ENCODE peak calls at places on chromosomes 4 and X, in seven cellular contexts. J is GM12878, F is HCT116, U is K562, T is SK-N-SH, Z is H1, P is HepG2. L is an unnamed sample.

GRCh38 chr4:67886281-67886680 is 2.5 kb upstream of the TMPRSS11D start:
- DNase-seq in T (no peak), U (no peak), J (no peak), P (no peak), Z (no peak), F (no peak), L (peak)

GRCh38 chrX:130024127-130024526 is 41.7 kb downstream of the BCORL1 start:
- DNase-seq in T (peak), P (no peak), J (peak), F (peak), Z (peak), U (peak), L (no peak)

GRCh38 chrX:30659421-30659820 is 6.2 kb downstream of the GK start:
- DNase-seq in T (no peak), J (no peak), Z (no peak), F (no peak), U (peak), P (no peak), L (no peak)

GRCh38 chr4:104494822-104495559 is at the start of gene CXXC4:
- DNase-seq in J (no peak), P (peak), F (peak), U (peak), Z (peak), T (peak), L (no peak)

GRCh38 chr4:6829077-6829476 is 46.5 kb downstream of the KIAA0232 start:
- DNase-seq in F (no peak), Z (no peak), J (no peak), T (no peak), P (no peak), U (no peak), L (no peak)

GRCh38 chr4:15293678-15294077 is 134.2 kb upstream of the C1QTNF7 start:
- DNase-seq in P (no peak), J (no peak), Z (no peak), F (no peak), T (no peak), U (no peak), L (no peak)

GRCh38 chr4:21888195-21888976 is 60.2 kb downstream of the KCNIP4 start:
- DNase-seq in F (no peak), T (no peak), J (no peak), Z (no peak), U (no peak), P (no peak), L (no peak)

GRCh38 chrX:150438165-150438564 is 75.0 kb downstream of the MAMLD1 start:
- DNase-seq in P (no peak), U (no peak), F (no peak), J (no peak), T (no peak), Z (no peak), L (no peak)

GRCh38 chr4:184400375-184400870 is 73.9 kb downstream of the IRF2 start:
- DNase-seq in P (no peak), J (no peak), U (no peak), F (no peak), T (no peak), Z (no peak), L (peak)

GRCh38 chr4:73948990-73949706 is 32.7 kb downstream of the PF4 start:
- DNase-seq in Z (no peak), T (no peak), U (no peak), J (no peak), F (no peak), P (no peak), L (no peak)

GRCh38 chrX:101206471-101206870 is 13.1 kb upstream of the DRP2 start:
- DNase-seq in Z (no peak), J (no peak), P (peak), U (peak), F (peak), T (peak), L (peak)

GRCh38 chr4:2646386-2647149 is 109.6 kb downstream of the TNIP2 start:
- DNase-seq in P (no peak), Z (no peak), J (no peak), F (no peak), T (no peak), U (no peak), L (no peak)

GRCh38 chrX:74492720-74493201 is 71.5 kb downstream of the SLC16A2 start:
- DNase-seq in J (no peak), T (peak), Z (peak), U (no peak), P (no peak), F (no peak), L (no peak)

GRCh38 chr4:9600246-9600645 is 156.0 kb downstream of the DEFB131A start:
- DNase-seq in P (no peak), U (no peak), J (no peak), F (no peak), Z (no peak), T (no peak), L (no peak)
- TF ChIP-seq SIN3A in P (no peak), U (no peak), J (no peak), F (no peak), Z (no peak), T (no peak), L (no peak)

DNA sequence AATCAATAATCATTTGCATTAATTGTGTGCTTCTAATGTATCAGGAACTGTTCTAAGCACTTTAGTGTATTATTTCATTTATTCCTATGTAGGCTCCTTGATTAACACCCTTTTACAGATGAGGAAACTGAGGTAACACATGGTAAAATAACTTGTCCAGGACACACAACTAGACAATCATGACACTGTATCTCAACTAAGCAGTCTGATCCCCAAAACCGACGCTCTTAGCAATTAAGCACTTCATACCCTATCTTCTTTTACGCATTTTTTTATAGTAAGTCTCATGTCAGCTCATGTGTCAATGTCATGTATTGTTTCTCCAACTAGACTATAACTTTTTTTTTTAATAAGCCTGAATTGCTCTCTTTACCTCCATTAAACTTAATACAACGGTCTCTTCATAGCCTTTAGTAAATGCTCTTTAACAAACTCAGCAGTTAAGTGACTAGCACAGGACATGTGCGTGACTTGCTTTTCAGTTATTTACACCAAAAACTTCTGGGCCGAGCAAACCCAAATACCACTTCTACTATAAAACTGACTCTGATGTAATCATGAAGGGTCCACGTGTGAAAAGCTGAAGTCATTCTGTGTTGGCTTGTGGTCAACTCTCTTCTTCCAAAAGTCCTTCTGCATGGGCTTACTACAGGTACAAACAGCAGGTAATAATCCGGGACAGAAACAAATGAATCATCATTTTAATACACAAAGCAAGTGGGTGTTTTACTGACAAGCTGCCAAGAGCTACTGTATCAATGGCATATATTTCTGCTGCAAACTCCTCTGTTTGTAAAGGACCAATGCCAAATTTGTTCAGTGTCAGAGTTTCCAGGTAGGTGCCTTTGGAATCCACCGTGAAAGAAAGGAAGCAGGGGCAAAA is 7.9 kb upstream of the AMBN start:
- DNase-seq in U (no peak), F (peak), P (peak), J (no peak), T (no peak), Z (no peak), L (no peak)
- TF ChIP-seq SIN3A in U (no peak), F (peak), P (no peak), J (no peak), T (no peak), Z (no peak), L (no peak)

DNA sequence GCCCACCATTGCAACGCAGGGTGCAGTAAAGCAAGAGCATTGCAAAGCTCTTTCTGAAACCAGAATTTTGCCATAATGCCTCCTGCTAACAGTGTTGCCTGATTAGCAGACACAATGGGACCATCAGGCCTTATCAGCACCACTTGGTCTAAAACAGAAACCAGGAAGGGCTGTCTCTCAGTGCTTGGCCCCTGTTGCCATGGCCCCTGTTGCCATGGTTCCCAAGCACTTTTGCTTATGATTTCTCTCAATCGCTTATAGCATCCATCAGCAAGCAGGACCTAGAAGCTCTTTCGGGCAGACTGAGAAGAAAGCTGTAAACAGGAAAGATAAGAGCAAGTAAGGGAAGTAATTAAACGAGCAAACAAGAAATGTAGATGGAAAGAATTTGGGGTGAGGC is 36.8 kb downstream of the RTL5 start:
- DNase-seq in Z (no peak), T (peak), P (no peak), F (no peak), U (peak), J (no peak), L (no peak)
- TF ChIP-seq SIN3A in Z (no peak), T (no peak), P (no peak), F (no peak), U (no peak), J (no peak), L (no peak)

DNA sequence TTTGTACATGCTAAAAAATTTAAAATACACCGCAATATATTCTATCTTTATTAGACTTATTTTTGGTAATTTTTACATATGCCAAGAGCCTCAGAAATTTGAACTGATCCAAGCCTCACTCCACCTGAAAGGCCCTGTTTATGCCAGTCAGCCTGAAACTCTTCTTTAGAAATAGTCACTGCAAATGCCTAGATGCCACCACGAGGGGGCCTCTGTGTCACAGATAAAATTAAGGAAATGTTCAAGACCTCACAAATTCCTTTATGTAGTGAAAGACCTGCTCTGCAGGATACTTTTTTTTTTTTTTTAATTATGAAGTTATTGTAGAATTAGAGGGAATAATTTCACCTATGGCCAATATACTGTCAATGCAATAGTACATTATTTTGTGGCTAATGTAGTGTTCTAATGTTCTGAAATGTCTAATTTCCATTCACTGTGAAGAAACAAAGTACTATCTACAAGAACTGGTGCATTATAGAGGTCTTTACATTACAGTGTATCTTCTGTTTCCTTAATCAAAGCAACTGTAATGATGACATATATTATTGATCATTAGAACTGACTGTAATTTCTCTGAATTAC is 69.8 kb downstream of the DTHD1 start:
- DNase-seq in J (peak), Z (peak), P (peak), U (peak), T (peak), F (peak), L (peak)
- TF ChIP-seq SIN3A in J (no peak), Z (no peak), P (no peak), U (no peak), T (no peak), F (no peak), L (no peak)

GRCh38 chr4:121728066-121728465 is 31.3 kb upstream of the ANXA5 start:
- DNase-seq in T (no peak), Z (no peak), P (peak), J (no peak), U (no peak), F (no peak), L (no peak)
- TF ChIP-seq SIN3A in T (no peak), Z (no peak), P (no peak), J (no peak), U (no peak), F (no peak), L (no peak)

DNA sequence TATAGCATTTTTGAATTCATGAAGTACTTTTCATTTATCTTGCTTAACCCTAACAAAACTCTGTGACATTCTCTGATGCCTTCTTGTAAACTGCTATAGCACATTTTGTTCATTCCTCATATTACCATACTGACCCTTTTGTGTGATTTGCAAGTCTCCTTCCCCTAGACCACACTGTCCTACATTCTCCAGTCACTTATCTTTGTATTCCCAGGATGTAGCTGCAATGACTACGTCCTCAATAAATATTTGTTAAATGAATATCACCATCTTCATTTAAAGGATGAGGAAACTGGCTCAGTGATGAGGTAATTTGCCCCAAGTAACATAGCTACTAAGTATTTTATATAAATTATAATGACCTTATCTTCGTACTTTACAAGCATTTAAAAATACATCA is 11.9 kb downstream of the HUWE1 start:
- DNase-seq in J (no peak), T (no peak), F (no peak), U (no peak), P (no peak), Z (no peak), L (no peak)
- TF ChIP-seq SIN3A in J (no peak), T (no peak), F (no peak), U (no peak), P (no peak), Z (no peak), L (no peak)

GRCh38 chr4:113534698-113535097 is 226.8 kb downstream of the CAMK2D start:
- DNase-seq in F (no peak), J (no peak), Z (no peak), P (no peak), T (no peak), U (no peak), L (no peak)
- TF ChIP-seq SIN3A in F (no peak), J (no peak), Z (no peak), P (no peak), T (no peak), U (no peak), L (no peak)

L was measured in Panc1.